ENCODE peak calls at places on chromosomes 4 and X, in eight cellular contexts. L is fibroblast of lung, D is ascending aorta, W is tibial nerve, C is PC-9, S is astrocyte, N is adrenal gland, E is tibial artery. B is an unnamed sample.

GRCh38 chr4:175986-176385 is 51.7 kb downstream of the ZNF718 start:
- DNase-seq in L (no peak), D (no peak), W (no peak), C (no peak), S (no peak), N (no peak), E (no peak), B (no peak)

GRCh38 chr4:163544407-163545038 is 50.0 kb downstream of the TMA16 start:
- DNase-seq in L (peak; percentile 36), D (no peak), W (peak; percentile 46), C (no peak), S (peak; percentile 13), N (peak; percentile 55), E (peak; percentile 71), B (peak; percentile 31)

GRCh38 chr4:82437285-82438005 is 7.1 kb downstream of the ENOPH1 start:
- DNase-seq in L (peak; percentile 41), D (no peak), W (no peak), C (no peak), S (peak; percentile 16), N (no peak), E (no peak), B (peak; percentile 98)

GRCh38 chr4:138927065-138927464 is 88.5 kb upstream of the NOCT start:
- DNase-seq in L (peak; percentile 45), D (no peak), W (no peak), C (no peak), S (peak; percentile 36), N (no peak), E (no peak), B (no peak)

GRCh38 chrX:108070891-108071290 is 20.5 kb downstream of the PSMD10 start:
- DNase-seq in L (peak; percentile 79), D (no peak), W (no peak), C (peak; percentile 73), S (peak; percentile 74), N (no peak), E (no peak), B (peak; percentile 91)

GRCh38 chr4:165874799-165875371 is 1.8 kb downstream of the TLL1 start:
- DNase-seq in L (no peak), D (no peak), W (no peak), C (no peak), S (no peak), N (peak; percentile 16), E (no peak), B (peak; percentile 7)

GRCh38 chrX:97159916-97160800 is 276.4 kb downstream of the RPA4 start:
- DNase-seq in L (no peak), D (no peak), W (no peak), C (no peak), S (no peak), N (no peak), E (no peak), B (no peak)

GRCh38 chrX:124406294-124407013 is 60.1 kb downstream of the SH2D1A start:
- DNase-seq in L (peak; percentile 62), D (no peak), W (peak; percentile 41), C (peak; percentile 91), S (peak; percentile 47), N (peak; percentile 69), E (no peak), B (peak; percentile 82)

GRCh38 chrX:72487661-72488060 is 85.0 kb downstream of the HDAC8 start:
- DNase-seq in L (no peak), D (no peak), W (no peak), C (no peak), S (no peak), N (no peak), E (no peak), B (no peak)

GRCh38 chr4:6999172-7000086 is 43.7 kb upstream of the TADA2B start:
- DNase-seq in L (no peak), D (no peak), W (no peak), C (peak; percentile 93), S (no peak), N (peak; percentile 50), E (no peak), B (peak; percentile 94)

GRCh38 chr4:36841583-36842326 is 402.8 kb upstream of the NWD2 start:
- DNase-seq in L (peak; percentile 35), D (no peak), W (no peak), C (no peak), S (peak; percentile 26), N (peak; percentile 63), E (no peak), B (no peak)

GRCh38 chr4:177077095-177077494 is 232.6 kb upstream of the NEIL3 start:
- DNase-seq in L (no peak), D (no peak), W (no peak), C (no peak), S (no peak), N (no peak), E (no peak), B (no peak)

GRCh38 chr4:168398188-168398587 is 79.6 kb upstream of the DDX60 start:
- DNase-seq in L (no peak), D (no peak), W (no peak), C (no peak), S (no peak), N (no peak), E (no peak), B (no peak)

GRCh38 chrX:111568356-111568755 is 56.9 kb downstream of the SERTM2 start:
- DNase-seq in L (peak; percentile 4), D (no peak), W (no peak), C (no peak), S (no peak), N (no peak), E (no peak), B (peak; percentile 18)

GRCh38 chrX:24241822-24242648 is 71.8 kb downstream of the SUPT20HL2 start:
- DNase-seq in L (peak; percentile 27), D (no peak), W (no peak), C (no peak), S (peak; percentile 15), N (peak; percentile 32), E (no peak), B (peak; percentile 22)

GRCh38 chrX:41779058-41779564 is 55.1 kb downstream of the GPR82 start:
- DNase-seq in L (peak; percentile 73), D (no peak), W (no peak), C (peak; percentile 83), S (peak; percentile 71), N (no peak), E (no peak), B (peak; percentile 88)

GRCh38 chrX:118807151-118808017 is 16.2 kb upstream of the ZCCHC12 start:
- DNase-seq in L (peak; percentile 24), D (no peak), W (peak; percentile 16), C (peak; percentile 53), S (peak; percentile 18), N (peak; percentile 42), E (peak; percentile 68), B (peak; percentile 42)

GRCh38 chr4:38804654-38805295 is at the start of gene TLR1:
- DNase-seq in L (peak; percentile 54), D (no peak), W (no peak), C (peak; percentile 59), S (peak; percentile 46), N (no peak), E (no peak), B (peak; percentile 68)

GRCh38 chr4:66572949-66573348 is 902.7 kb upstream of the EPHA5 start:
- DNase-seq in L (peak; percentile 97), D (no peak), W (no peak), C (peak; percentile 60), S (peak; percentile 97), N (no peak), E (no peak), B (peak; percentile 53)

GRCh38 chr4:62709618-62710252 is 1509.6 kb downstream of the ADGRL3 start:
- DNase-seq in L (peak; percentile 6), D (no peak), W (no peak), C (no peak), S (peak; percentile 0), N (no peak), E (no peak), B (peak; percentile 17)

GRCh38 chrX:64843224-64843623 is 133.0 kb downstream of the ZC4H2 start:
- DNase-seq in L (no peak), D (no peak), W (no peak), C (no peak), S (no peak), N (no peak), E (no peak), B (no peak)

GRCh38 chr4:114688063-114688462 is 89.5 kb downstream of the UGT8 start:
- DNase-seq in L (no peak), D (no peak), W (no peak), C (no peak), S (no peak), N (no peak), E (no peak), B (no peak)

GRCh38 chrX:131217878-131218486 is 71.1 kb downstream of the IGSF1 start:
- DNase-seq in L (no peak), D (no peak), W (no peak), C (no peak), S (no peak), N (no peak), E (no peak), B (no peak)

DNA sequence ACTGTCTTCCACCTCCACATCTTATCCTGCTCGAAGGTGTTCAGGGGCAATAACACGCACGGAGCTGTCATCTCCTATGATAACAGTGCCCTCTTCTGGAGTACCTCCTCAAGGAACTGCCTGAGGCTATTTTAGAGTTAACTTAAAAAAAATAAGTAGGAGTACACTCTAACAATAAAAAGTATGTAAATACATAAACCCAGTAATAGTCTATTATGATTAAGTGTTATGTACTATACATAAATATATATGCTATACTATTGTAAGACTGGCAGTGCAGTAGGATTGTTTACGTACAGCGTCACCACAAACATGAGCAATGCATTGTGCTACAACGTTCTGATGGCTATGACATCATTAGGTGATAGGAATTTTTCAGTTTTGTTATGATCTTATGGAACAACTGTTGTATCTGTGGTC is 34.5 kb upstream of the TLR2 start:
- DNase-seq in L (peak; percentile 10), D (no peak), W (no peak), C (no peak), S (peak; percentile 9), N (no peak), E (no peak), B (peak; percentile 61)
- TF ChIP-seq CTCF in L (peak; percentile 19), D (no peak), W (peak; percentile 15), C (no peak), S (no peak), N (no peak), E (no peak), B (peak; percentile 31)

GRCh38 chr4:5926601-5927000 is 33.7 kb upstream of the CRMP1 start:
- DNase-seq in L (no peak), D (no peak), W (no peak), C (no peak), S (no peak), N (no peak), E (no peak), B (no peak)
- H3K27me3 ChIP-seq in L (no peaks in the 10 kb centered on the region), D (no peaks in the 10 kb centered on the region), W (no peaks in the 10 kb centered on the region), C (peaks cover 71% of the 10 kb centered on the region), S (peaks cover 15% of the 10 kb centered on the region), N (no peaks in the 10 kb centered on the region), E (no peaks in the 10 kb centered on the region), B (no peaks in the 10 kb centered on the region)

DNA sequence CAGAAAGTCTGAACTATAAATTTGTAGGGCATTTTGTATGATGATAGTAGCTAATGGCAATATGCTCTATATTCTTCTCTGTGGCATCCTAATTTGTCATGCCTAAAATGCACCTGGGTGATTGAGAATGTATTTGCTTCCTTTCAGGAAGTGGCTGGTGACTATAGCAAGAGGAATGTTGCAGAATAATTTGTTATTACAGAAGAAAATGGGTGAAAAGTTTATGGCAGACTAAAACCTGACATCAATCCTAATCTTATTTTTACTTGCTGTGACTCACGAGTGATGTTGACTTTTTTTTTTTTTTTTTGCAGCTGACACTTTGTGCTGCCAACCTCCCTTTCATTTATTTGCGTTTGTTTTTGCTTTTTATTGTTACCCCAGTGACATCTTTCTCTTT is 141.1 kb downstream of the MSL3 start:
- DNase-seq in L (peak; percentile 75), D (no peak), W (no peak), C (peak; percentile 89), S (peak; percentile 67), N (no peak), E (no peak), B (peak; percentile 80)
- H3K4me3 ChIP-seq in L (no peak overlapping the region), D (no peak overlapping the region), W (no peak overlapping the region), C (no peak overlapping the region), S (no peak overlapping the region), N (no peak overlapping the region), E (no peak overlapping the region), B (no peak overlapping the region)

GRCh38 chr4:10343656-10344055 is 113.6 kb downstream of the ZNF518B start:
- DNase-seq in L (no peak), D (no peak), W (no peak), C (no peak), S (no peak), N (no peak), E (no peak), B (no peak)
- TF ChIP-seq CTCF in L (no peak), D (no peak), W (no peak), C (no peak), S (no peak), N (no peak), E (no peak), B (no peak)